ENCODE peak calls at places on chromosome 6, in nine cellular contexts. E, K, U, Q, D, G, O, F and H are unnamed samples.

GRCh38 chr6:106084106-106084963 is 1.8 kb upstream of the PRDM1 start:
- DNase-seq in D (peak), F (peak), U (no peak), E (peak), O (peak), Q (peak), K (no peak), G (peak), H (no peak)

GRCh38 chr6:129215916-129216525 is 333.1 kb downstream of the LAMA2 start:
- DNase-seq in U (no peak), F (no peak), G (no peak), D (no peak), Q (no peak), O (no peak), E (no peak), K (no peak), H (no peak)

GRCh38 chr6:56708810-56709597 is 66.3 kb upstream of the DST start:
- DNase-seq in F (peak), G (no peak), E (no peak), Q (no peak), D (peak), O (no peak), K (no peak), U (no peak), H (no peak)

GRCh38 chr6:10112871-10113584 is 301.8 kb downstream of the TFAP2A start:
- DNase-seq in Q (no peak), G (no peak), U (no peak), O (no peak), F (no peak), E (no peak), D (no peak), K (no peak), H (no peak)

GRCh38 chr6:51415501-51415900 is 596.8 kb downstream of the TFAP2B start:
- DNase-seq in O (no peak), E (no peak), D (no peak), F (no peak), U (no peak), G (no peak), Q (no peak), K (no peak), H (no peak)

GRCh38 chr6:168043848-168044415 is 35.1 kb downstream of the FRMD1 start:
- DNase-seq in E (no peak), O (no peak), K (no peak), Q (no peak), U (no peak), D (no peak), F (no peak), G (no peak), H (no peak)

GRCh38 chr6:73325656-73326055 is 28.4 kb downstream of the DPPA5 start:
- DNase-seq in U (no peak), O (no peak), F (no peak), E (no peak), D (no peak), Q (no peak), G (no peak), K (no peak), H (no peak)

GRCh38 chr6:82072113-82072512 is 175.4 kb downstream of the IBTK start:
- DNase-seq in O (no peak), Q (no peak), E (no peak), F (no peak), D (peak), G (no peak), K (no peak), U (no peak), H (no peak)

GRCh38 chr6:74705451-74705850 is 500.4 kb downstream of the COL12A1 start:
- DNase-seq in F (no peak), D (no peak), U (no peak), G (no peak), Q (no peak), K (no peak), E (no peak), O (no peak), H (no peak)

GRCh38 chr6:36514554-36515456 is 32.5 kb downstream of the STK38 start:
- DNase-seq in U (no peak), K (no peak), E (no peak), G (no peak), Q (peak), D (no peak), F (peak), O (no peak), H (no peak)

GRCh38 chr6:65566117-65566516 is 140.9 kb downstream of the EYS start:
- DNase-seq in E (no peak), Q (no peak), G (no peak), K (no peak), D (no peak), O (no peak), U (no peak), F (no peak), H (no peak)

GRCh38 chr6:53484409-53485280 is 60.3 kb downstream of the GCLC start:
- DNase-seq in Q (peak), G (no peak), D (peak), K (peak), U (peak), O (no peak), E (peak), F (peak), H (peak)

GRCh38 chr6:15887491-15888461 is 224.9 kb upstream of the DTNBP1 start:
- DNase-seq in D (no peak), Q (no peak), K (no peak), F (no peak), O (no peak), U (no peak), G (no peak), E (no peak), H (no peak)

GRCh38 chr6:103273048-103273447 is 1586.7 kb downstream of the HACE1 start:
- DNase-seq in K (no peak), D (no peak), U (no peak), O (no peak), E (no peak), G (no peak), F (peak), Q (no peak), H (no peak)

GRCh38 chr6:109612268-109612667 is 78.7 kb downstream of the AK9 start:
- DNase-seq in Q (no peak), F (no peak), G (no peak), K (no peak), E (no peak), U (no peak), O (no peak), D (no peak), H (no peak)

GRCh38 chr6:99612551-99613397 is 6.1 kb downstream of the PRDM13 start:
- DNase-seq in U (no peak), Q (no peak), O (no peak), D (no peak), E (peak), F (no peak), K (no peak), G (no peak), H (no peak)

GRCh38 chr6:166693880-166694279 is 66.8 kb upstream of the RPS6KA2 start:
- DNase-seq in D (no peak), E (no peak), F (no peak), O (no peak), G (no peak), Q (no peak), K (no peak), U (no peak), H (no peak)

GRCh38 chr6:31576897-31577341 is 1.6 kb downstream of the TNF start:
- DNase-seq in O (no peak), Q (peak), D (no peak), E (no peak), G (no peak), F (no peak), K (no peak), U (no peak), H (no peak)

GRCh38 chr6:25717856-25718740 is 36.4 kb upstream of the SLC17A4 start:
- DNase-seq in Q (no peak), U (peak), K (peak), G (no peak), O (peak), F (peak), E (no peak), D (peak), H (no peak)

GRCh38 chr6:22248513-22249308 is 48.1 kb downstream of the PRL start:
- DNase-seq in Q (no peak), F (no peak), G (no peak), O (peak), E (no peak), D (peak), K (no peak), U (peak), H (no peak)

GRCh38 chr6:48486876-48487275 is 375.9 kb upstream of the PTCHD4 start:
- DNase-seq in K (no peak), D (no peak), Q (no peak), F (no peak), G (no peak), O (no peak), U (no peak), E (no peak), H (no peak)

GRCh38 chr6:44456070-44456965 is 68.8 kb downstream of the CDC5L start:
- DNase-seq in F (peak), U (peak), Q (peak), D (peak), K (no peak), G (no peak), E (peak), O (peak), H (peak)

GRCh38 chr6:111662794-111663231 is 57.1 kb upstream of the TRAF3IP2 start:
- DNase-seq in U (no peak), K (peak), D (peak), G (no peak), Q (no peak), O (no peak), E (no peak), F (no peak), H (no peak)

GRCh38 chr6:144346719-144347446 is 61.7 kb downstream of the UTRN start:
- DNase-seq in G (peak), O (peak), Q (no peak), F (no peak), U (peak), K (no peak), E (no peak), D (peak), H (no peak)

GRCh38 chr6:7267521-7268091 is 45.4 kb downstream of the SSR1 start:
- DNase-seq in D (peak), K (peak), Q (peak), U (peak), G (peak), F (no peak), O (peak), E (no peak), H (no peak)

GRCh38 chr6:90478278-90478677 is 108.6 kb downstream of the MAP3K7 start:
- DNase-seq in G (no peak), U (no peak), E (peak), K (no peak), Q (no peak), D (no peak), O (no peak), F (no peak), H (no peak)

GRCh38 chr6:22045261-22045912 is 251.4 kb downstream of the PRL start:
- DNase-seq in K (no peak), D (no peak), E (no peak), F (no peak), G (no peak), O (no peak), Q (no peak), U (no peak), H (no peak)

GRCh38 chr6:161233986-161234620 is 39.8 kb downstream of the AGPAT4 start:
- DNase-seq in U (peak), F (no peak), O (no peak), G (peak), K (no peak), D (peak), E (no peak), Q (peak), H (no peak)

GRCh38 chr6:129685640-129686031 is 24.3 kb downstream of the ARHGAP18 start:
- DNase-seq in K (no peak), Q (no peak), F (no peak), U (no peak), D (no peak), E (no peak), G (no peak), O (no peak), H (no peak)

GRCh38 chr6:14107000-14107399 is 10.6 kb upstream of the CD83 start:
- DNase-seq in O (no peak), Q (no peak), F (no peak), K (no peak), U (no peak), D (no peak), G (no peak), E (no peak), H (no peak)

GRCh38 chr6:44298055-44298803 is 14.9 kb downstream of the AARS2 start:
- DNase-seq in D (no peak), Q (no peak), E (peak), U (no peak), K (no peak), G (no peak), F (no peak), O (no peak), H (no peak)

GRCh38 chr6:151160869-151161268 is 78.9 kb upstream of the AKAP12 start:
- DNase-seq in E (no peak), G (no peak), O (no peak), F (no peak), K (no peak), Q (no peak), D (no peak), U (no peak), H (no peak)

GRCh38 chr6:132369526-132369925 is 31.7 kb downstream of the MOXD1 start:
- DNase-seq in F (no peak), O (no peak), G (peak), E (no peak), Q (no peak), K (no peak), U (peak), D (peak), H (no peak)

GRCh38 chr6:27505209-27506027 is 32.5 kb upstream of the ZNF184 start:
- DNase-seq in Q (peak), E (peak), G (no peak), O (peak), U (no peak), D (peak), F (peak), K (peak), H (no peak)

GRCh38 chr6:16239090-16239797 is 857 bp downstream of the GMPR start:
- DNase-seq in K (peak), D (peak), E (peak), U (no peak), G (no peak), Q (peak), O (no peak), F (peak), H (no peak)

GRCh38 chr6:107957165-107957908 is 671 bp downstream of the SEC63 start:
- DNase-seq in E (peak), Q (peak), G (peak), U (peak), O (peak), D (peak), K (peak), F (peak), H (peak)

GRCh38 chr6:142855877-142856606 is 88.9 kb downstream of the HIVEP2 start:
- DNase-seq in U (no peak), Q (no peak), O (no peak), F (no peak), K (no peak), E (no peak), G (no peak), D (no peak), H (no peak)

GRCh38 chr6:36838896-36839818 is at the start of gene CPNE5:
- DNase-seq in Q (no peak), K (no peak), O (no peak), D (no peak), F (no peak), G (no peak), U (no peak), E (peak), H (no peak)

GRCh38 chr6:3118353-3119039 is at the start of gene BPHL:
- DNase-seq in U (peak), K (peak), D (peak), G (peak), E (peak), F (peak), O (peak), Q (peak), H (peak)
- TF ChIP-seq CTCF in U (no peak), K (no peak), D (no peak), G (no peak), E (peak), F (no peak), O (no peak), Q (no peak), H (no peak)

GRCh38 chr6:33967966-33968724 is 164.3 kb upstream of the MLN start:
- DNase-seq in F (no peak), G (no peak), K (no peak), D (no peak), E (peak), Q (peak), U (no peak), O (peak), H (no peak)
- TF ChIP-seq CTCF in F (peak), G (peak), K (peak), D (peak), E (peak), Q (peak), U (no peak), O (peak), H (peak)

DNA sequence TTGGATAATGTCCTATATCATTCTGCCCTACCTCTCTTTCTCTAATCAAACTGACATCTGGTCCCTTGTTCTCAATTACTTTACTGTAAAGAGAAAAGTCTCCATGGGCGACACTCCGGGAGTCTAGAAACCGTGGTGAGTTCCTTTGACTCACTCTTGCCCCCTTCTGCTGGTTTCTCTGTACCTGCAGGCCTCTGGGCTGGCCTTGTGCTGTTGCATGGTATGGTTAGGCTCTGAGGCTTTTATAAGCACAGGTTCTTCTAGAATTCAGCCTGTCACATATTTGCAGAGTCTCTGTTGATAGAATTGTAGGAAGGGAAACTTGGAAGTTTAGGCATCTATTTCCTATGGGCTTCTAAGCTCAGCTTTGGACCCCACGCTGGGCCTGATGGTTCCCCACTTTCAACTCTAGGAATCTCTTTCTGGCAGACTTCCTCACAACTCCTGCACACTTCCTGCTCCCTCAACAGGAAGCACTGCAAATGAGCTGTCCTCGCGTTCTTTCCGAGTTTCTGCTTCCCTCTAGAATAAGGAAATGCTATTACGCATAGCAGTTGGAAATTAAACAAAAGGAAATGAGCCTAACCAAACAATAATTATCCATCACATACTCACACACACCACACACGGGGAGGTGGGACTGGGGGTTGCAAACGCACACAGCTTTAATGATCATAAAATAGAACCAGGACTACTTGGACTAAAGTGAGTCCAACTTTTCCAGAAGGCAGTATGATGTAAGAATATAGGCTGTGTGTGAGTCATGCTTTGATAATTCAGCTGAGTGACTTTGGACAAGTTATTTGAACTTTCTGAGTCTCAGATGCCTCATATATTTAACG is 683.3 kb downstream of the QKI start:
- DNase-seq in O (no peak), E (peak), Q (no peak), F (no peak), U (no peak), K (no peak), G (no peak), D (peak), H (no peak)
- TF ChIP-seq CTCF in O (no peak), E (peak), Q (no peak), F (no peak), U (no peak), K (no peak), G (no peak), D (peak), H (no peak)

DNA sequence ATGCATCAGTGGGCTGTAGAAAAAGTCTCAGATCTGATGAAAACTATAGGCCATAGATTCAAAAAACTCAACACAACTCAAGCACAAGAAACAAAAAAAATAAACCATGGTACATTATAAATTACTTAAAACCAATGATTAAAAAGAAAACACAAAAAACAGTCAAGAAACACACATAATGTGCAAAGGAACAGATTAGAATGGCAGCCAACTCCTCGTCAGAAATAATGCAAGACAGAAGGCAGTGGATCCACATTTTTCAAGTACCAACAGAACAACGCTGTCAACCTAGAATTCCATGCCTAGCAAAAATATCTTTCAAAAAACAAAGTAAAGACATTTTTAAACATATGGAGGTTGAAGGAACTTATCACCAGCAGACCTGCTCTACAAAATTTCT is 69.7 kb downstream of the PSMB1 start:
- DNase-seq in G (no peak), Q (no peak), E (no peak), U (no peak), F (no peak), O (no peak), D (no peak), K (no peak), H (no peak)
- TF ChIP-seq CTCF in G (no peak), Q (no peak), E (no peak), U (no peak), F (no peak), O (no peak), D (no peak), K (no peak), H (no peak)

GRCh38 chr6:152462716-152463115 is 174.4 kb downstream of the SYNE1 start:
- DNase-seq in G (no peak), K (no peak), U (no peak), F (no peak), Q (no peak), E (no peak), O (no peak), D (peak), H (no peak)

GRCh38 chr6:152457949-152458624 is 179.1 kb downstream of the SYNE1 start:
- DNase-seq in Q (no peak), G (no peak), D (no peak), U (no peak), K (no peak), O (no peak), E (no peak), F (no peak), H (no peak)

GRCh38 chr6:152461556-152461955 is 175.6 kb downstream of the SYNE1 start:
- DNase-seq in Q (no peak), U (no peak), F (no peak), O (no peak), D (no peak), G (no peak), K (no peak), E (no peak), H (no peak)

GRCh38 chr6:152458648-152459047 is 178.5 kb downstream of the SYNE1 start:
- DNase-seq in U (no peak), G (no peak), F (no peak), Q (no peak), K (no peak), E (no peak), D (peak), O (no peak), H (no peak)

GRCh38 chr6:152459245-152459644 is 177.9 kb downstream of the SYNE1 start:
- DNase-seq in D (no peak), K (no peak), Q (no peak), U (no peak), G (no peak), F (no peak), O (no peak), E (no peak), H (no peak)
- TF ChIP-seq CTCF in D (no peak), K (no peak), Q (no peak), U (no peak), G (no peak), F (no peak), O (no peak), E (no peak), H (no peak)

DNA sequence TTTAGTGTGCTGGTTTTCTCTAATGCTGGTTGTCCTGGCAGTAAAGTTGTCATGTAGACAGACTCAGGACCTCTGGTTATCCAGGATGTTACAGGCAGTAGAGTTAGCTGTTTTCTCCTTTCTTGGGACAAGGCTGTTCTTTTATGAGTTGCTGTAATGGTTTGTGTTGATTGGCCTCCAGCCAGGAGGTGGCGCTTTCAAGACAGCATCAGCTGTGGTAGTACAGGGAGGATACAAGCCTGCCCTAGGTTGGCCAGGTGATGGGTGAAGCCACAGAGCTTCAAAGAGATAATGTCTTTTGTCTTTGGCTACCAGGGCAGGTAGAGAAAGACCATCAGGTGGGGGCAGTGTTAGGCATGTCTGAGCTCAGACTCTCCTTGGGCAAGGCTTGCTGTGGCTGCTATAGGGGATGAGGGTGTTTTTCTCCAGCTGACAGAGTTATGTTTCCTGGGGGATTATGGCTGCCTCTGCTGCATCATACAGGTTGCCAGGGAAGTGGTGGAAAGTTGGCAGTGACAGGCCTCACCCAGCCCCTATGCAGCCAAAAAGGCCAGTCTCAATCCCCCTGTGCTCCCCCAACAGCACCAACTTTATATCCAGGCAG is 127.2 kb upstream of the TAB2 start:
- DNase-seq in O (no peak), K (peak), G (no peak), Q (peak), U (peak), D (peak), F (peak), E (peak), H (no peak)
- TF ChIP-seq CTCF in O (no peak), K (no peak), G (no peak), Q (peak), U (no peak), D (no peak), F (peak), E (peak), H (no peak)

GRCh38 chr6:95431637-95432228 is 145.6 kb upstream of the MANEA start:
- DNase-seq in K (peak), O (peak), F (peak), G (peak), E (peak), U (peak), Q (peak), D (peak), H (peak)
- TF ChIP-seq CTCF in K (peak), O (peak), F (peak), G (peak), E (peak), U (peak), Q (peak), D (peak), H (peak)

GRCh38 chr6:101114703-101115102 is 233.6 kb upstream of the ASCC3 start:
- DNase-seq in E (peak), K (no peak), G (no peak), Q (peak), U (no peak), D (peak), O (no peak), F (peak), H (peak)
- TF ChIP-seq CTCF in E (peak), K (peak), G (peak), Q (peak), U (peak), D (peak), O (peak), F (peak), H (peak)